ENCODE peak calls at places on chromosome 9, in four cellular contexts. T is breast epithelium, X is testis, N is tibial nerve. W is an unnamed sample.

GRCh38 chr9:21803674-21804048 is 1.2 kb downstream of the MTAP start:
- DNase-seq in T (no peak), X (no peak), N (no peak), W (no peak)

GRCh38 chr9:9003184-9003583 is 1203.6 kb upstream of the DMAC1 start:
- DNase-seq in N (peak), X (peak), T (no peak), W (peak)

GRCh38 chr9:91256235-91256634 is 105.5 kb downstream of the AUH start:
- DNase-seq in X (no peak), N (no peak), T (no peak), W (no peak)

GRCh38 chr9:131577005-131578000 is 32.0 kb downstream of the PRRT1B start:
- DNase-seq in T (no peak), N (no peak), X (no peak), W (no peak)

GRCh38 chr9:89314955-89315354 is 3.3 kb upstream of the SECISBP2 start:
- DNase-seq in N (no peak), T (no peak), X (no peak), W (no peak)

GRCh38 chr9:86948153-86948929 is 1.0 kb upstream of the GAS1 start:
- DNase-seq in N (peak), T (peak), X (peak), W (peak)

GRCh38 chr9:72486606-72486955 is 34.8 kb upstream of the TMC1 start:
- DNase-seq in N (no peak), X (no peak), T (no peak), W (no peak)

GRCh38 chr9:17349816-17350215 is 215.0 kb downstream of the CNTLN start:
- DNase-seq in X (no peak), N (no peak), T (no peak), W (no peak)

GRCh38 chr9:80866576-80867227 is 822.6 kb downstream of the TLE1 start:
- DNase-seq in X (no peak), T (no peak), N (no peak), W (no peak)

GRCh38 chr9:36137392-36138004 is 965 bp downstream of the GLIPR2 start:
- DNase-seq in T (no peak), X (no peak), N (no peak), W (peak)

GRCh38 chr9:121466142-121466541 is 33.5 kb downstream of the GGTA1 start:
- DNase-seq in T (no peak), N (no peak), X (no peak), W (no peak)

GRCh38 chr9:81534138-81534865 is 155.0 kb downstream of the TLE1 start:
- DNase-seq in X (no peak), T (no peak), N (no peak), W (no peak)

GRCh38 chr9:78745996-78746395 is 449.1 kb downstream of the PSAT1 start:
- DNase-seq in X (no peak), N (no peak), T (no peak), W (no peak)

GRCh38 chr9:98712987-98713386 is 4.3 kb upstream of the GABBR2 start:
- DNase-seq in N (no peak), T (no peak), X (no peak), W (no peak)

GRCh38 chr9:93305497-93306020 is 121.6 kb downstream of the WNK2 start:
- DNase-seq in N (no peak), T (peak), X (peak), W (no peak)
- H3K27ac ChIP-seq in N (no peak), T (no peak), X (peak), W (no peak)

GRCh38 chr9:136945333-136946227 is 537 bp downstream of the C8G start:
- DNase-seq in X (no peak), N (no peak), T (no peak), W (no peak)

GRCh38 chr9:136946228-136946892 is 1.3 kb downstream of the C8G start:
- DNase-seq in T (no peak), N (no peak), X (no peak), W (peak)

GRCh38 chr9:136943291-136944093 is 1.0 kb downstream of the FBXW5 start:
- DNase-seq in T (no peak), N (no peak), X (no peak), W (peak)

GRCh38 chr9:136944094-136944518 is 432 bp downstream of the FBXW5 start:
- DNase-seq in T (no peak), X (no peak), N (no peak), W (no peak)

DNA sequence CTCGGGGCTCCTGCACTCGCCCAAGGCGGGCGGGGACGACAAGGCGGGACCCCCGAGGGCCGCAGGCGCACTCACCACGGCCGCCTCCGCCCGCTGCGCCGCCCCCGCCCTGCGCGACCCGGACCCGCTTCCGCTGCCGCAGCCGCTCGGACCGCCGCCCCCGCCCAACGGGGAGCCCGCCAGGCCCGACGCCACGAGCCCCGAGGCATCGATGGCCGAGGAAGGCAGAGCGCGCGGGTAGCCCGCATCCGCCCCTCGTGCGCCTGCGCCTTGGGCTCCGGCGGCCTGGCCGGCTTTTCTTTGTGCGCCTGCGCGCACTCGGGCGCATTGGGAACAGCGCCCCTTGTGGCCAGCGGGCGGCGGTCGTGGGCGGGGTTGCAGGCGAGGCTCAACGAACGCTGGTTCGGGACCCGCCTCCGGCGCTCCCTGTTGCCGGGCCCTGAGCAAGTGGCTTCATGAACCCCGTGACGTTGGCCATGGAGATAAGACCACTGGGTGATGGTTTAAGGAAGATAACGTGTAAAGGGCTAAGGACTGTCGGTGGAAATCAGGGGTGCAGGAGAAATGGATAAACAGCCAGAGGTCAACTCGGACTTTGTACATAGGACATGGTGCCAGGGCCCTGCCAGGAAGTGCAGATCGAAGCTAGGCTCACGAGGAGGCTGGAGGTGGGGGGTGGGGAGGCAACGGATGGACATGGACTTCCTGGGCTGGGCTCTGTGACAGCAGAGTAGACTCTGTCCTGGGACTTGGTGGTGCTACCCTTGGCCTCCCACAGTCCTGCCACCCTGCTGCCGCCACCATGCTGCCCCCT is at the start of the genes C8G and FBXW5:
- DNase-seq in N (peak), X (peak), T (peak), W (peak)
- TF ChIP-seq POLR2A in N (peak), X (no peak), T (no peak), W (peak)

GRCh38 chr9:132673355-132673754 is 3.1 kb downstream of the GTF3C4 start:
- DNase-seq in N (no peak), X (no peak), T (no peak), W (no peak)

GRCh38 chr9:132677976-132678375 is 7.7 kb downstream of the GTF3C4 start:
- DNase-seq in X (no peak), T (no peak), N (no peak), W (no peak)

GRCh38 chr9:132672413-132672690 is 2.1 kb downstream of the GTF3C4 start:
- DNase-seq in T (no peak), N (no peak), X (no peak), W (no peak)

GRCh38 chr9:132671620-132672412 is 1.6 kb downstream of the GTF3C4 start:
- DNase-seq in X (no peak), T (no peak), N (no peak), W (no peak)

DNA sequence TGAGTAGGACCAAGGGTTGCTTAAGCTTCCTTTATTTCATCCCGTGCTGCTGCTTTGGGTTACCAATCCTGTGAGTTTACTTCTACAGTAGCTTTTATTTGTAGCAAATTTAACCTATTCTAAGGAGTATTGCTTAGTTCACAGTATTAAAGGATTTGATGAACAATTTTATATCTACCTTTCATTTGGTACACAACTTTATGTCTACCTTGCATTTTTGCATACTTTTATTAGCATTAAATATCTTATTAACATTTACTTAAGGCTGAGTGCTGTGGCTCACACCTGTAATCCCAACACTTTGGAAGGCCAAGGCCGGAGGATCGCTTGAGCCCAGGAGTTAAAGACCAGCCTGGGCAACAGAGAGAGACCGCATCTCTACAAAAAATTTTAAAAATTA is 4.2 kb downstream of the GTF3C4 start:
- DNase-seq in N (no peak), X (no peak), T (no peak), W (no peak)
- H3K4me3 ChIP-seq in N (no peak), X (no peak), T (no peak), W (no peak)

DNA sequence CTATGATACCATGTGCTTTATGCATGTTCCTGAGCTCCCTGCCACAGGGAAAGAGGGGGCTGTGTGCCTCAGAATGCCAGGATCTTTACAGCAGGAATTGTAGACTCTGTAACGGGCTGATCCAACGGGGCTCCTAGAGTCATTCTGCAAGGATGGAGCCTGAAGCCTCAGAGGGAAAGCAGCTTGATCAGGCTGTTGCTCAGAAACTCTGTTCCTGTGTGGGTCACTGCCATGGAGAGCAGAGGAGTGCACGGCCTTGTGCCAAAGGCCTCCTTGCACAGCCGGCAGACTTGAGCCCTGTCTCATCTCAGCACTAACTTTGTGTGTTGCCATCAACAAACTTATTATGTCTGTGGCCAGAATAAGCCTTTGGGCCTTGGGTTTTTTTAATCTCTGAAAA is 51.8 kb downstream of the AMBP start:
- DNase-seq in N (no peak), X (no peak), T (peak), W (no peak)
- H3K27ac ChIP-seq in N (no peak), X (no peak), T (no peak), W (no peak)

W was measured in thyroid gland.